ENCODE peak calls at places on chromosomes 2 and 18, in five cellular contexts. One of them, this sample, is unnamed.

GRCh38 chr2:79935771-79936657 is 368.5 kb downstream of the LRRTM1 start:
- DNase-seq in hypothalamus: peak
- DNase-seq in tibial artery: no peak
- DNase-seq in LHCN-M2: peak
- DNase-seq in activated CD8-positive, alpha-beta memory T cell treated with anti-CD3 and anti-CD28 coated beads for 1 hour: no peak
- DNase-seq in this sample: peak

GRCh38 chr2:69099541-69099940 is 86.6 kb downstream of the ANTXR1 start:
- DNase-seq in hypothalamus: no peak
- DNase-seq in activated CD8-positive, alpha-beta memory T cell treated with anti-CD3 and anti-CD28 coated beads for 1 hour: no peak
- DNase-seq in LHCN-M2: peak
- DNase-seq in tibial artery: no peak
- DNase-seq in this sample: no peak

GRCh38 chr2:54409752-54410151 is 46.4 kb upstream of the SPTBN1 start:
- DNase-seq in tibial artery: no peak
- DNase-seq in activated CD8-positive, alpha-beta memory T cell treated with anti-CD3 and anti-CD28 coated beads for 1 hour: no peak
- DNase-seq in hypothalamus: peak
- DNase-seq in LHCN-M2: no peak
- DNase-seq in this sample: peak

GRCh38 chr2:10592652-10593051 is 97.1 kb downstream of the NOL10 start:
- DNase-seq in LHCN-M2: no peak
- DNase-seq in tibial artery: no peak
- DNase-seq in activated CD8-positive, alpha-beta memory T cell treated with anti-CD3 and anti-CD28 coated beads for 1 hour: no peak
- DNase-seq in hypothalamus: no peak
- DNase-seq in this sample: no peak

GRCh38 chr18:35121038-35121437 is 79.8 kb downstream of the MAPRE2 start:
- DNase-seq in tibial artery: no peak
- DNase-seq in activated CD8-positive, alpha-beta memory T cell treated with anti-CD3 and anti-CD28 coated beads for 1 hour: no peak
- DNase-seq in LHCN-M2: no peak
- DNase-seq in hypothalamus: no peak
- DNase-seq in this sample: no peak

GRCh38 chr2:112880081-112880531 is 30.9 kb upstream of the IL37 start:
- DNase-seq in hypothalamus: no peak
- DNase-seq in LHCN-M2: peak
- DNase-seq in tibial artery: no peak
- DNase-seq in activated CD8-positive, alpha-beta memory T cell treated with anti-CD3 and anti-CD28 coated beads for 1 hour: no peak
- DNase-seq in this sample: no peak

GRCh38 chr2:120108049-120108448 is 95.2 kb downstream of the EPB41L5 start:
- DNase-seq in hypothalamus: no peak
- DNase-seq in tibial artery: no peak
- DNase-seq in activated CD8-positive, alpha-beta memory T cell treated with anti-CD3 and anti-CD28 coated beads for 1 hour: no peak
- DNase-seq in LHCN-M2: peak
- DNase-seq in this sample: no peak

GRCh38 chr2:47173986-47174730 is 19.1 kb upstream of the STPG4 start:
- DNase-seq in activated CD8-positive, alpha-beta memory T cell treated with anti-CD3 and anti-CD28 coated beads for 1 hour: no peak
- DNase-seq in hypothalamus: no peak
- DNase-seq in tibial artery: no peak
- DNase-seq in LHCN-M2: no peak
- DNase-seq in this sample: no peak

GRCh38 chr2:224027070-224027469 is 12.0 kb downstream of the SERPINE2 start:
- DNase-seq in hypothalamus: no peak
- DNase-seq in LHCN-M2: no peak
- DNase-seq in tibial artery: no peak
- DNase-seq in activated CD8-positive, alpha-beta memory T cell treated with anti-CD3 and anti-CD28 coated beads for 1 hour: no peak
- DNase-seq in this sample: no peak

GRCh38 chr2:9168851-9169250 is 37.8 kb upstream of the ASAP2 start:
- DNase-seq in hypothalamus: no peak
- DNase-seq in tibial artery: no peak
- DNase-seq in activated CD8-positive, alpha-beta memory T cell treated with anti-CD3 and anti-CD28 coated beads for 1 hour: no peak
- DNase-seq in LHCN-M2: peak
- DNase-seq in this sample: no peak

GRCh38 chr18:44849361-44849760 is 168.7 kb downstream of the SETBP1 start:
- DNase-seq in activated CD8-positive, alpha-beta memory T cell treated with anti-CD3 and anti-CD28 coated beads for 1 hour: no peak
- DNase-seq in tibial artery: no peak
- DNase-seq in hypothalamus: no peak
- DNase-seq in LHCN-M2: no peak
- DNase-seq in this sample: no peak

GRCh38 chr2:189609423-189609816 is 28.8 kb upstream of the SLC40A1 start:
- DNase-seq in LHCN-M2: peak
- DNase-seq in activated CD8-positive, alpha-beta memory T cell treated with anti-CD3 and anti-CD28 coated beads for 1 hour: no peak
- DNase-seq in hypothalamus: no peak
- DNase-seq in tibial artery: no peak
- DNase-seq in this sample: no peak

GRCh38 chr2:46239847-46240181 is 57.4 kb upstream of the EPAS1 start:
- DNase-seq in tibial artery: no peak
- DNase-seq in LHCN-M2: no peak
- DNase-seq in activated CD8-positive, alpha-beta memory T cell treated with anti-CD3 and anti-CD28 coated beads for 1 hour: no peak
- DNase-seq in hypothalamus: no peak
- DNase-seq in this sample: no peak

GRCh38 chr2:207970825-207971142 is 54.5 kb downstream of the PLEKHM3 start:
- DNase-seq in hypothalamus: no peak
- DNase-seq in activated CD8-positive, alpha-beta memory T cell treated with anti-CD3 and anti-CD28 coated beads for 1 hour: no peak
- DNase-seq in LHCN-M2: no peak
- DNase-seq in tibial artery: no peak
- DNase-seq in this sample: no peak

GRCh38 chr2:28377201-28377816 is 15.3 kb upstream of the FOSL2 start:
- DNase-seq in hypothalamus: no peak
- DNase-seq in tibial artery: no peak
- DNase-seq in LHCN-M2: no peak
- DNase-seq in activated CD8-positive, alpha-beta memory T cell treated with anti-CD3 and anti-CD28 coated beads for 1 hour: no peak
- DNase-seq in this sample: no peak

GRCh38 chr18:24616638-24617037 is 156.2 kb downstream of the HRH4 start:
- DNase-seq in hypothalamus: no peak
- DNase-seq in activated CD8-positive, alpha-beta memory T cell treated with anti-CD3 and anti-CD28 coated beads for 1 hour: no peak
- DNase-seq in tibial artery: no peak
- DNase-seq in LHCN-M2: no peak
- DNase-seq in this sample: no peak

GRCh38 chr2:157220502-157220901 is 37.0 kb upstream of the GALNT5 start:
- DNase-seq in tibial artery: no peak
- DNase-seq in hypothalamus: no peak
- DNase-seq in LHCN-M2: no peak
- DNase-seq in activated CD8-positive, alpha-beta memory T cell treated with anti-CD3 and anti-CD28 coated beads for 1 hour: no peak
- DNase-seq in this sample: no peak

GRCh38 chr18:79952996-79953559 is 1.6 kb upstream of the SLC66A2 start:
- DNase-seq in tibial artery: peak
- DNase-seq in hypothalamus: no peak
- DNase-seq in LHCN-M2: no peak
- DNase-seq in activated CD8-positive, alpha-beta memory T cell treated with anti-CD3 and anti-CD28 coated beads for 1 hour: no peak
- DNase-seq in this sample: no peak

GRCh38 chr18:27652480-27653121 is 467.5 kb upstream of the CHST9 start:
- DNase-seq in LHCN-M2: no peak
- DNase-seq in hypothalamus: no peak
- DNase-seq in tibial artery: no peak
- DNase-seq in activated CD8-positive, alpha-beta memory T cell treated with anti-CD3 and anti-CD28 coated beads for 1 hour: no peak
- DNase-seq in this sample: no peak

GRCh38 chr2:178882666-178883440 is 75.6 kb upstream of the TTN start:
- DNase-seq in tibial artery: no peak
- DNase-seq in LHCN-M2: peak
- DNase-seq in activated CD8-positive, alpha-beta memory T cell treated with anti-CD3 and anti-CD28 coated beads for 1 hour: no peak
- DNase-seq in hypothalamus: no peak
- DNase-seq in this sample: no peak

GRCh38 chr2:222903234-222904220 is 42.7 kb downstream of the ACSL3 start:
- DNase-seq in LHCN-M2: peak
- DNase-seq in tibial artery: no peak
- DNase-seq in activated CD8-positive, alpha-beta memory T cell treated with anti-CD3 and anti-CD28 coated beads for 1 hour: no peak
- DNase-seq in hypothalamus: no peak
- DNase-seq in this sample: no peak

GRCh38 chr18:67483237-67483636 is 33.3 kb downstream of the DSEL start:
- DNase-seq in LHCN-M2: peak
- DNase-seq in hypothalamus: no peak
- DNase-seq in activated CD8-positive, alpha-beta memory T cell treated with anti-CD3 and anti-CD28 coated beads for 1 hour: no peak
- DNase-seq in tibial artery: no peak
- DNase-seq in this sample: no peak

GRCh38 chr2:85073061-85073460 is 60.1 kb upstream of the TCF7L1 start:
- DNase-seq in hypothalamus: no peak
- DNase-seq in LHCN-M2: no peak
- DNase-seq in tibial artery: no peak
- DNase-seq in activated CD8-positive, alpha-beta memory T cell treated with anti-CD3 and anti-CD28 coated beads for 1 hour: no peak
- DNase-seq in this sample: no peak

GRCh38 chr2:162063281-162063680 is 10.7 kb downstream of the DPP4 start:
- DNase-seq in LHCN-M2: no peak
- DNase-seq in hypothalamus: no peak
- DNase-seq in activated CD8-positive, alpha-beta memory T cell treated with anti-CD3 and anti-CD28 coated beads for 1 hour: no peak
- DNase-seq in tibial artery: no peak
- DNase-seq in this sample: no peak